ENCODE peak calls at places on chromosomes 6 and 20, in nine cellular contexts. V is colonic mucosa; N is heart left ventricle; B is A549; C is CD8-positive, alpha-beta memory T cell; O is HCT116; J is right cardiac atrium; Z is OCI-LY7; S is left lung. M is an unnamed sample.

GRCh38 chr6:34246563-34247391 is 2.0 kb downstream of the SMIM29 start:
- DNase-seq in V (peak; percentile 42), N (peak; percentile 56), B (no peak), C (peak; percentile 35), O (no peak), J (peak; percentile 75), Z (peak; percentile 73), S (peak; percentile 72), M (no peak)

GRCh38 chr6:104118274-104118673 is 741.4 kb downstream of the HACE1 start:
- DNase-seq in V (no peak), N (no peak), B (no peak), C (no peak), O (peak; percentile 23), J (no peak), Z (no peak), S (no peak), M (no peak)

GRCh38 chr6:82240191-82240590 is 7.4 kb downstream of the IBTK start:
- DNase-seq in V (no peak), N (no peak), B (no peak), C (no peak), O (no peak), J (no peak), Z (no peak), S (no peak), M (no peak)

GRCh38 chr6:132669690-132670291 is 10.8 kb upstream of the TAAR1 start:
- DNase-seq in V (no peak), N (no peak), B (peak; percentile 15), C (peak; percentile 30), O (peak; percentile 38), J (no peak), Z (peak; percentile 80), S (no peak), M (no peak)

GRCh38 chr6:138509371-138509770 is 10.1 kb upstream of the NHSL1 start:
- DNase-seq in V (peak; percentile 80), N (no peak), B (peak; percentile 27), C (peak; percentile 36), O (peak; percentile 44), J (peak; percentile 46), Z (peak; percentile 60), S (no peak), M (no peak)

GRCh38 chr6:13834762-13835161 is 20.4 kb upstream of the MCUR1 start:
- DNase-seq in V (no peak), N (no peak), B (no peak), C (no peak), O (no peak), J (no peak), Z (no peak), S (no peak), M (no peak)

GRCh38 chr6:44049163-44049988 is 77.9 kb downstream of the MRPL14 start:
- DNase-seq in V (peak; percentile 59), N (peak; percentile 33), B (no peak), C (no peak), O (no peak), J (no peak), Z (no peak), S (no peak), M (peak; percentile 81)

GRCh38 chr6:52552278-52552643 is 24.6 kb downstream of the TRAM2 start:
- DNase-seq in V (no peak), N (no peak), B (no peak), C (no peak), O (no peak), J (no peak), Z (peak; percentile 88), S (no peak), M (no peak)

GRCh38 chr20:2133318-2134183 is 31.9 kb downstream of the STK35 start:
- DNase-seq in V (no peak), N (no peak), B (peak; percentile 35), C (no peak), O (no peak), J (no peak), Z (no peak), S (no peak), M (no peak)

GRCh38 chr20:44615876-44616603 is 33.7 kb downstream of the PKIG start:
- DNase-seq in V (no peak), N (peak; percentile 57), B (no peak), C (peak; percentile 25), O (no peak), J (peak; percentile 82), Z (peak; percentile 37), S (no peak), M (no peak)

GRCh38 chr20:44745560-44746366 is at the start of gene KCNK15:
- DNase-seq in V (no peak), N (peak; percentile 53), B (no peak), C (peak; percentile 18), O (no peak), J (peak; percentile 80), Z (no peak), S (peak; percentile 81), M (peak; percentile 66)

GRCh38 chr20:14921546-14921945 is 584.1 kb upstream of the FLRT3 start:
- DNase-seq in V (no peak), N (no peak), B (no peak), C (no peak), O (no peak), J (no peak), Z (no peak), S (no peak), M (no peak)

GRCh38 chr20:2750343-2751251 is 49.8 kb downstream of the CPXM1 start:
- DNase-seq in V (peak; percentile 53), N (peak; percentile 40), B (peak; percentile 78), C (no peak), O (no peak), J (peak; percentile 72), Z (no peak), S (no peak), M (peak; percentile 72)

GRCh38 chr6:144052488-144052887 is 42.9 kb downstream of the SF3B5 start:
- DNase-seq in V (no peak), N (no peak), B (no peak), C (no peak), O (no peak), J (no peak), Z (no peak), S (no peak), M (no peak)

GRCh38 chr6:90274481-90275030 is 22.1 kb downstream of the BACH2 start:
- DNase-seq in V (peak; percentile 25), N (no peak), B (no peak), C (peak; percentile 97), O (no peak), J (peak; percentile 41), Z (peak; percentile 84), S (no peak), M (no peak)

DNA sequence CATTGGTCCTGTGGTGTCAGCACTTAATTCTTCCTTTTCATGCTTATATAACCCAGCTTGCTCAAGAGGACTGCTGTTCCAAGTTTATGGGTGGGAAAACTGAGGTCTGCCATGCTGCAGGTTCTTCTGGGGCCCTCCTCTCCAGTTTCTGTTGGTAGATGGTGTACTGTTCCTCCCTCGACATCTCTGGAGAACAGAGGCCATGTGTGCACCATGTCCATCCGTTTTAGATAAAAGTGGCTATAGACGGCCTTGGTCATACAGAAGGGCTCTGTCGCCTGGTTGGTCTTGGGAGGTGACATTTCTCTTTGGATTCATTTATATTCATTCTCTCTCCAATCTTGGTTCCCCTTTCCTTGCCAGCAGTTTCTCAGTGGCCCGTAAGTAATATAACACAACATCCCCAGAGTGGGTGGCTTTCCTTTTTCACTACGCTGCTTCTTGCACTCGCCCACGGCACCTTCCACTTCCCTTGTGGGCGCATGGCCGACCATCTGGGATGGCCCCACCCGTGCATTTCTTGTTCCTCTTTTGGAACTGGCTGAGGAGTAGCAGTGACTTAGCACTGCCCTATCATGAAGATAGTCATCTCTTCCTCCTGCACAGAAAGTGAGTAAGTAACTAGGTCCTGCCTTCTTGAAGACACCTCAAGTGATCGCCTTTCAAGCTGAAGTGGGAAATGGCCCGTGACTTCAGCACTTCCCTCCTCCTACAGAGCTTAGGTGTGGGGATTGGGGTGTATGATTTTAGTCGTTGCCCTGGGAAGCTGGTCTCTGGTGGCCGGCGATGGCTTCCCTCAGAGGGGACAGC is 94.2 kb downstream of the RREB1 start:
- DNase-seq in V (peak; percentile 51), N (peak; percentile 77), B (no peak), C (no peak), O (no peak), J (peak; percentile 82), Z (peak; percentile 44), S (peak; percentile 92), M (no peak)
- H3K27ac ChIP-seq in V (peak overlapping the region; percentile 59), N (no peak overlapping the region), B (no peak overlapping the region), C (peak overlapping the region; percentile 70), O (no peak overlapping the region), J (no peak overlapping the region), Z (no peak overlapping the region), S (peak overlapping the region; percentile 63), M (no peak overlapping the region)

DNA sequence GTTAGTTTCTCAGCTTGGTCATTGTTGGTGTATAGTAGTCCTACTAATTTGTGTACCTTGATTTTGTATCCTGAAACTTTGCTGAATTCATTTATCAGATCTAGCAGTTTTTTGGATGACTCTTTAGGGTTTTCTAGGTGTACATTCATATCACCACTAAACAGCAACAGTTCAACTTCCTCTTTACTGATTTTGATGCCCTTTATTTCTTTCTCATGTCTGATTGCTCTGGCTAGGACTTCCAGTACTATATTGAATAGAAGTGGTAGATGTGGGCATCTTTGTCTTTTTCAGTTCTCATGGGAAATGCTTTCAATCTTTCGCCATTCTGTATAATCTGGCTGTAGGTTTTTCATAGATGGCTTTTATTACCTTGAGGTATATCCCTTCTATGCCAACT is 61.3 kb upstream of the HEY2 start:
- DNase-seq in V (no peak), N (no peak), B (no peak), C (no peak), O (no peak), J (no peak), Z (no peak), S (no peak), M (no peak)
- H3K9me3 ChIP-seq in V (no peaks in the 10 kb centered on the region), N (no peaks in the 10 kb centered on the region), B (no peaks in the 10 kb centered on the region), C (no peaks in the 10 kb centered on the region), O (no peaks in the 10 kb centered on the region), J (no peaks in the 10 kb centered on the region), Z (no peaks in the 10 kb centered on the region), S (peaks cover 15% of the 10 kb centered on the region), M (no peaks in the 10 kb centered on the region)

DNA sequence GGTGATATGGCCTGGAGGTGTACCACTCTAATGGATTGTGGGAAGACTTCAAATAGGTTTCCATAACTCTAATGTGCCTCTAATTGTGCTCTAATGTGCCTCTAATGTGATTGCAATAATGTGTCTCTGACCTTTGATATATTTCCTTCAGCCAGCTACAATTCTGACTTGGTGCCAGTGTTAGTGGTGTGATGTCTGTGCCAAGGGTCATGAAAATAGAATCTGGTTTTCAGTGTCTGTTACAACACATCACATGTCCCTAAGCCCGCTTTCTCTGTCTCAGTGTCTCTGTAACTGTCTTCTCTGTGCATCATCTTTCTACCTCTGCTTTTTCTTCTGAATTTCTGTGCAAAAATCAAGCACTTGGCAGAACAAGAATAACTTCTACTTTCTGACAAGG is 77.2 kb upstream of the ECI2 start:
- DNase-seq in V (no peak), N (no peak), B (no peak), C (no peak), O (no peak), J (no peak), Z (no peak), S (no peak), M (no peak)
- H3K27ac ChIP-seq in V (no peak overlapping the region), N (no peak overlapping the region), B (no peak overlapping the region), C (no peak overlapping the region), O (no peak overlapping the region), J (no peak overlapping the region), Z (no peak overlapping the region), S (no peak overlapping the region), M (no peak overlapping the region)

DNA sequence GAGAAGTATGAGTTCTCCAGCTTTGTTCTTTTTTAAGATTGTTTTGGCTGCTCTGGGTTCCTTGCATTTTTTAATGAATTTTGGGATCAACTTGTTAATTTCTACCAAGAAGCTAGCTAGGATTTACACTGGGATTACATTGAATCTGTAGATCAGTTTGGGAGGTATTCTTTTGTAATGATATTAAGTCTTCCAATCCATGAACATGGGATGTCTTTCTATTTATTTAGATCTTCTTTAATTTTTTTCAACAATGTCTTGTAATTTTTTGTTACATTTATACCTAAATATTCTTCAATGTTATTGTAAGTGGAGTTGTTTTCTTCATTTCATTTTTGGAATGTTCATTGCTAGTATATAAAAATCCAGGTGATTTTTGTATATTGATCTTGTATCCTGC is 12.5 kb downstream of the PRIM2 start:
- DNase-seq in V (no peak), N (no peak), B (no peak), C (no peak), O (no peak), J (no peak), Z (no peak), S (no peak), M (no peak)
- H3K9me3 ChIP-seq in V (no peaks in the 10 kb centered on the region), N (peaks cover 10% of the 10 kb centered on the region), B (peaks cover 6% of the 10 kb centered on the region), C (no peaks in the 10 kb centered on the region), O (peaks cover 9% of the 10 kb centered on the region), J (no peaks in the 10 kb centered on the region), Z (peaks cover 51% of the 10 kb centered on the region), S (peaks cover 20% of the 10 kb centered on the region), M (peaks cover 18% of the 10 kb centered on the region)

M was measured in uterus.